ENCODE peak calls at places on chromosomes 5 and 9, in four cellular contexts. N is activated T-helper 1 cell treated with Interleukin-2 at 50 U/mL for 16 hours; B is left colon; G is stimulated activated CD4-positive, alpha-beta T cell treated with anti-CD3 and anti-CD28 coated beads, Interleukin-4, amount 100 ng/mL, for 4 hours. D is an unnamed sample.
A peak's percentile ranks its signal among the peaks of the same experiment; 100 is the strongest.

GRCh38 chr9:132878695-132879064 is at the start of gene SPACA9:
- DNase-seq in G (peak; percentile 35), B (peak; percentile 74), N (no peak), D (peak; percentile 77)

GRCh38 chr9:72333758-72334157 is 31.2 kb downstream of the ZFAND5 start:
- DNase-seq in B (no peak), N (no peak), G (no peak), D (no peak)

GRCh38 chr5:56175465-56175864 is 57.7 kb downstream of the ANKRD55 start:
- DNase-seq in N (no peak), B (no peak), G (no peak), D (no peak)

GRCh38 chr9:17491780-17492179 is 87.1 kb upstream of the SH3GL2 start:
- DNase-seq in G (no peak), N (no peak), B (no peak), D (no peak)

GRCh38 chr9:32705059-32705458 is 69.6 kb upstream of the TAF1L start:
- DNase-seq in G (no peak), N (no peak), B (no peak), D (no peak)

GRCh38 chr5:109452661-109453060 is 42.9 kb upstream of the PJA2 start:
- DNase-seq in G (no peak), B (no peak), N (no peak), D (no peak)

GRCh38 chr5:150122158-150122510 is 33.5 kb downstream of the PDGFRB start:
- DNase-seq in B (peak; percentile 88), G (no peak), N (no peak), D (no peak)

GRCh38 chr9:16119261-16119660 is 566.4 kb downstream of the CCDC171 start:
- DNase-seq in G (no peak), B (no peak), N (no peak), D (no peak)

GRCh38 chr5:39118638-39119037 is 44.4 kb upstream of the RICTOR start:
- DNase-seq in B (no peak), G (no peak), N (no peak), D (no peak)

GRCh38 chr5:31047621-31048020 is 145.9 kb upstream of the CDH6 start:
- DNase-seq in B (no peak), G (no peak), N (no peak), D (no peak)

GRCh38 chr9:93826209-93826608 is 128.9 kb downstream of the BARX1 start:
- DNase-seq in N (peak; percentile 17), B (peak; percentile 18), G (peak; percentile 55), D (no peak)

GRCh38 chr9:16625831-16626230 is 244.6 kb downstream of the BNC2 start:
- DNase-seq in B (no peak), N (no peak), G (no peak), D (no peak)

GRCh38 chr5:132006331-132007120 is 4.9 kb downstream of the ACSL6 start:
- DNase-seq in N (no peak), B (no peak), G (no peak), D (no peak)

GRCh38 chr9:93575706-93576295 is 583 bp upstream of the PHF2 start:
- DNase-seq in B (peak; percentile 70), G (peak; percentile 43), N (peak; percentile 36), D (no peak)

GRCh38 chr9:19441730-19442129 is 32.9 kb downstream of the ACER2 start:
- DNase-seq in B (no peak), G (no peak), N (no peak), D (no peak)

GRCh38 chr5:43425965-43426364 is 13.8 kb upstream of the CCL28 start:
- DNase-seq in B (no peak), N (no peak), G (no peak), D (no peak)

GRCh38 chr9:135794361-135794885 is 92.4 kb downstream of the KCNT1 start:
- DNase-seq in G (no peak), B (no peak), N (no peak), D (no peak)

GRCh38 chr9:128912270-128912853 is 8.4 kb upstream of the PHYHD1 start:
- DNase-seq in N (no peak), B (no peak), G (no peak), D (no peak)

GRCh38 chr5:4156153-4156552 is 560.5 kb downstream of the IRX1 start:
- DNase-seq in N (no peak), B (no peak), G (no peak), D (no peak)

GRCh38 chr5:94740328-94740727 is 121.9 kb downstream of the SLF1 start:
- DNase-seq in G (no peak), B (no peak), N (no peak), D (no peak)

GRCh38 chr9:121393318-121393717 is 23.3 kb upstream of the STOM start:
- DNase-seq in N (no peak), B (no peak), G (no peak), D (no peak)

GRCh38 chr9:120261419-120261818 is 318.5 kb downstream of the CDK5RAP2 start:
- DNase-seq in B (no peak), N (no peak), G (no peak), D (no peak)

GRCh38 chr9:95507456-95508241 is 9.1 kb downstream of the PTCH1 start:
- DNase-seq in B (peak; percentile 78), G (peak; percentile 16), N (peak; percentile 15), D (no peak)

GRCh38 chr5:98042961-98043360 is 730.5 kb upstream of the RGMB start:
- DNase-seq in N (no peak), B (no peak), G (no peak), D (no peak)

GRCh38 chr9:126304207-126304945 is 22.3 kb upstream of the MVB12B start:
- DNase-seq in N (no peak), B (no peak), G (no peak), D (no peak)

GRCh38 chr9:100063185-100063584 is 35.6 kb downstream of the ERP44 start:
- DNase-seq in G (no peak), N (no peak), B (no peak), D (no peak)

GRCh38 chr5:75055727-75056144 is 3.4 kb upstream of the GCNT4 start:
- DNase-seq in B (no peak), G (no peak), N (no peak), D (no peak)

GRCh38 chr5:106399381-106399780 is 1271.4 kb downstream of the EFNA5 start:
- DNase-seq in N (no peak), B (no peak), G (no peak), D (no peak)

GRCh38 chr5:97788369-97788768 is 605.3 kb upstream of the RIOK2 start:
- DNase-seq in N (no peak), B (no peak), G (no peak), D (no peak)

GRCh38 chr5:78747703-78748359 is 99.3 kb upstream of the LHFPL2 start:
- DNase-seq in G (no peak), N (no peak), B (no peak), D (no peak)

GRCh38 chr5:14168139-14168792 is 25.1 kb downstream of the TRIO start:
- DNase-seq in G (no peak), B (no peak), N (no peak), D (no peak)

GRCh38 chr9:110156902-110157301 is 51.1 kb downstream of the C9orf152 start:
- DNase-seq in N (no peak), G (no peak), B (no peak), D (no peak)

GRCh38 chr9:100670719-100671118 is 92.8 kb downstream of the CAVIN4 start:
- DNase-seq in B (no peak), N (no peak), G (no peak), D (no peak)

GRCh38 chr5:154708845-154709244 is 46.3 kb upstream of the LARP1 start:
- DNase-seq in G (no peak), B (no peak), N (no peak), D (no peak)

GRCh38 chr9:93904649-93905472 is 50.3 kb downstream of the BARX1 start:
- DNase-seq in G (no peak), N (no peak), B (no peak), D (no peak)

GRCh38 chr5:14265574-14265973 is 122.4 kb downstream of the TRIO start:
- DNase-seq in G (no peak), B (no peak), N (no peak), D (no peak)

GRCh38 chr5:25362799-25363198 is 718.0 kb upstream of the CDH10 start:
- DNase-seq in B (no peak), N (no peak), G (no peak), D (no peak)

GRCh38 chr5:172939045-172939444 is 20.2 kb upstream of the RPL26L1 start:
- DNase-seq in N (no peak), B (peak; percentile 21), G (no peak), D (no peak)

GRCh38 chr9:75197521-75197920 is 109.2 kb downstream of the OSTF1 start:
- DNase-seq in G (no peak), N (no peak), B (no peak), D (no peak)

GRCh38 chr5:38344891-38345290 is 86.5 kb downstream of the EGFLAM start:
- DNase-seq in G (no peak), B (no peak), N (no peak), D (no peak)